ENCODE peak calls at places on chromosomes 2 and 18, in five cellular contexts. H is GM12878, S is K562, B is HepG2, J is H1. Y is an unnamed sample.

GRCh38 chr2:241190291-241190981 is 2.0 kb downstream of the ANO7 start:
- DNase-seq in H (no peak), S (no peak), B (peak; percentile 48), J (no peak), Y (peak; percentile 29)

GRCh38 chr18:48990497-48991298 is 39.9 kb upstream of the SMAD7 start:
- DNase-seq in H (no peak), S (peak; percentile 25), B (peak; percentile 76), J (no peak), Y (no peak)

GRCh38 chr2:152062130-152063091 is 36.4 kb downstream of the CACNB4 start:
- DNase-seq in H (no peak), S (no peak), B (no peak), J (no peak), Y (no peak)

GRCh38 chr2:52144588-52144987 is 1112.7 kb upstream of the NRXN1 start:
- DNase-seq in H (no peak), S (no peak), B (no peak), J (no peak), Y (no peak)

GRCh38 chr2:18456026-18456425 is 104.4 kb downstream of the RDH14 start:
- DNase-seq in H (no peak), S (no peak), B (peak; percentile 11), J (no peak), Y (no peak)

GRCh38 chr2:181143790-181144300 is 163.4 kb downstream of the UBE2E3 start:
- DNase-seq in H (no peak), S (no peak), B (no peak), J (no peak), Y (no peak)

GRCh38 chr2:36006444-36006843 is 349.1 kb upstream of the CRIM1 start:
- DNase-seq in H (no peak), S (no peak), B (no peak), J (no peak), Y (no peak)

GRCh38 chr2:239042046-239042445 is 194.2 kb downstream of the TWIST2 start:
- DNase-seq in H (no peak), S (no peak), B (no peak), J (no peak), Y (no peak)

GRCh38 chr2:35819053-35819452 is 536.5 kb upstream of the CRIM1 start:
- DNase-seq in H (no peak), S (no peak), B (no peak), J (no peak), Y (no peak)

GRCh38 chr2:226411727-226412360 is 387.8 kb downstream of the IRS1 start:
- DNase-seq in H (no peak), S (no peak), B (peak; percentile 95), J (no peak), Y (no peak)

GRCh38 chr2:190088917-190089316 is 26.4 kb upstream of the MSTN start:
- DNase-seq in H (peak; percentile 20), S (peak; percentile 29), B (peak; percentile 73), J (no peak), Y (peak; percentile 43)

GRCh38 chr2:69163109-69163508 is 150.1 kb downstream of the ANTXR1 start:
- DNase-seq in H (peak; percentile 53), S (no peak), B (no peak), J (no peak), Y (no peak)

GRCh38 chr18:59332986-59333385 is 14.5 kb upstream of the CPLX4 start:
- DNase-seq in H (no peak), S (no peak), B (no peak), J (no peak), Y (no peak)

GRCh38 chr2:199775297-199775696 is 75.7 kb downstream of the FTCDNL1 start:
- DNase-seq in H (no peak), S (no peak), B (no peak), J (no peak), Y (no peak)

GRCh38 chr2:90069290-90069894 is 1377.9 kb downstream of the RPIA start:
- DNase-seq in H (no peak), S (peak; percentile 55), B (peak; percentile 40), J (peak; percentile 91), Y (peak; percentile 55)

GRCh38 chr2:18050001-18050400 is 171.5 kb downstream of the KCNS3 start:
- DNase-seq in H (no peak), S (no peak), B (no peak), J (no peak), Y (no peak)

GRCh38 chr2:178510388-178510787 is 30.1 kb downstream of the PLEKHA3 start:
- DNase-seq in H (no peak), S (no peak), B (no peak), J (no peak), Y (no peak)

GRCh38 chr2:240520143-240520973 is 37.4 kb downstream of the ANKMY1 start:
- DNase-seq in H (no peak), S (no peak), B (no peak), J (peak; percentile 63), Y (no peak)

GRCh38 chr2:25082002-25082622 is 40.2 kb downstream of the EFR3B start:
- DNase-seq in H (no peak), S (no peak), B (no peak), J (no peak), Y (no peak)

GRCh38 chr2:213834331-213834730 is 550.1 kb downstream of the SPAG16 start:
- DNase-seq in H (no peak), S (no peak), B (no peak), J (no peak), Y (no peak)

GRCh38 chr2:171482877-171483276 is 39.4 kb upstream of the CYBRD1 start:
- DNase-seq in H (no peak), S (no peak), B (no peak), J (no peak), Y (no peak)

GRCh38 chr2:240911641-240912265 is 5.6 kb downstream of the CROCC2 start:
- DNase-seq in H (no peak), S (no peak), B (no peak), J (no peak), Y (no peak)

GRCh38 chr2:101238930-101239759 is 13.5 kb upstream of the CNOT11 start:
- DNase-seq in H (no peak), S (no peak), B (peak; percentile 99), J (no peak), Y (no peak)

GRCh38 chr2:172334988-172335387 is 92.4 kb upstream of the ITGA6 start:
- DNase-seq in H (no peak), S (no peak), B (no peak), J (no peak), Y (no peak)

GRCh38 chr2:172394008-172394407 is 33.4 kb upstream of the ITGA6 start:
- DNase-seq in H (no peak), S (no peak), B (no peak), J (no peak), Y (no peak)

GRCh38 chr18:76678248-76678647 is 144.1 kb upstream of the ZNF236 start:
- DNase-seq in H (no peak), S (no peak), B (no peak), J (no peak), Y (no peak)

GRCh38 chr2:28338046-28338753 is 54.5 kb upstream of the FOSL2 start:
- DNase-seq in H (no peak), S (no peak), B (no peak), J (no peak), Y (no peak)

GRCh38 chr2:217983276-217984233 is 19.2 kb downstream of the TNS1 start:
- DNase-seq in H (no peak), S (no peak), B (no peak), J (no peak), Y (no peak)

GRCh38 chr2:132374961-132375360 is 41.6 kb upstream of the GPR39 start:
- DNase-seq in H (no peak), S (no peak), B (no peak), J (no peak), Y (no peak)

GRCh38 chr2:222883420-222883819 is 22.6 kb downstream of the ACSL3 start:
- DNase-seq in H (no peak), S (no peak), B (no peak), J (no peak), Y (no peak)

GRCh38 chr2:182980652-182981051 is 57.6 kb downstream of the NCKAP1 start:
- DNase-seq in H (no peak), S (no peak), B (no peak), J (no peak), Y (no peak)

DNA sequence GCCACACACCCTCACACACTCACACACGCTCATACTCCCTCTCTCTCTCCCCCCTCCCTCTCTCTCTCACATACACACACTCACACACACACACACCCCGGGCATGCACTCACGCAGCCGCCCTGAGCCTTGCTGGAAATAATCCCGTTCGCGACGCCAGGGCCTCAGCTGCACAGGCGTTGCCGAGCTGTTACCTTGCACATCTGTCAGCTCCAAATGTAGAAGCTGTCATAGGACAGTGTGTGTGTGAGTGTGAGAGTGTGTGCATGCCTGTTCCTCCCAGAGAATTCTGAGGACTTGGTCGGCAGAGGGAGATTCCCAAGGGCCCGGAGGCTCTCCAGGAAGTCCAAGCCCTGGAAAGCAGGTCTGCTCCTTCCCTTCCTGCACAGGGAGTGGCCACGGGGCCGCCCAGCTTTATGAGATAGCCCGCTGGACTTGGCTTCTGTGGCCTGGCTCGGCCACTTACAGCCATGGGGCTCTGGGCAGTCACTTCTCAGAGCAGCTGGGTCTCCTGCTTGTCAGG is 8.6 kb downstream of the SPR start:
- DNase-seq in H (no peak), S (no peak), B (no peak), J (no peak), Y (no peak)
- TF ChIP-seq POLR2AphosphoS5 in H (no peak), S (no peak), B (no peak), J (no peak), Y (no peak)

GRCh38 chr2:8761529-8762164 is 75.8 kb downstream of the KIDINS220 start:
- DNase-seq in H (peak; percentile 35), S (peak; percentile 54), B (peak; percentile 36), J (no peak), Y (peak; percentile 63)

GRCh38 chr2:8767324-8767723 is 70.1 kb downstream of the KIDINS220 start:
- DNase-seq in H (no peak), S (no peak), B (peak; percentile 32), J (no peak), Y (no peak)
- TF ChIP-seq TAF1 in H (no peak), S (no peak), B (no peak), J (no peak), Y (no peak)

GRCh38 chr2:55973673-55974072 is 50.1 kb upstream of the EFEMP1 start:
- DNase-seq in H (no peak), S (no peak), B (no peak), J (no peak), Y (no peak)
- H3K27ac ChIP-seq in H (no peak overlapping the region), S (no peak overlapping the region), B (no peak overlapping the region), J (no peak overlapping the region), Y (no peak overlapping the region)

GRCh38 chr18:3669376-3669775 is 219.4 kb downstream of the TGIF1 start:
- DNase-seq in H (no peak), S (no peak), B (no peak), J (no peak), Y (no peak)

GRCh38 chr18:3666526-3667254 is 216.7 kb downstream of the TGIF1 start:
- DNase-seq in H (no peak), S (no peak), B (no peak), J (no peak), Y (no peak)

GRCh38 chr18:3675446-3675845 is 225.5 kb downstream of the TGIF1 start:
- DNase-seq in H (no peak), S (no peak), B (peak; percentile 50), J (no peak), Y (no peak)

GRCh38 chr18:3667255-3668137 is 217.5 kb downstream of the TGIF1 start:
- DNase-seq in H (no peak), S (no peak), B (peak; percentile 72), J (no peak), Y (no peak)

DNA sequence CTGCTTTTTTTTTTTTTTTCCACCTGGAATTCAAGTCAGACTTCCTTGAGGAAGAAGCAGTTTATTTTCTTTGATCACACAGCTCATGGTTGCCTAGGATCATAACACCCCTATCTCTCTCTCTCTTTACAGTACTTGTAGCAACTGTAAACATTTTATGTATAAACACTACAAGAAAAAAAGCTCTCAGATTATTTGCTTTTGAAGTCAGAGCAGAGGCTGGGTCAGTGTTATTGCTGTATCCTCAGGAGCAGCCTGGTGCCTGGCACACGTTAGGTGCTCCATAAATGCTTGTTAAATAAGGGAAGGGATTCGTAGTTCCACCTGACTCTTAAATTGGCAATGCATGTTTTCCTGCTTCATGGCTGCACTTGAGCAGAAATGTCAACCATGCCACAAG is 221.2 kb downstream of the TGIF1 start:
- DNase-seq in H (no peak), S (no peak), B (no peak), J (no peak), Y (no peak)
- TF ChIP-seq POLR2AphosphoS5 in H (no peak), S (no peak), B (no peak), J (no peak), Y (no peak)